ENCODE peak calls at places on chromosome 5, in eight cellular contexts. L is stimulated activated CD8-positive, alpha-beta memory T cell treated with anti-CD3 and anti-CD28 coated beads, Interleukin-4, amount 100 ng/mL, for 1 hour; U is head of caudate nucleus; K is activated CD4-positive, alpha-beta memory T cell treated with anti-CD3 and anti-CD28 coated beads, Interleukin-2, amount 10 ng/mL, durations not matched to agents 7 days and 5 days; I is GM03348; Q is right lobe of liver; W is CD4-positive, alpha-beta memory T cell; E is occipital lobe. M is an unnamed sample.

GRCh38 chr5:5629579-5629978 is 207.1 kb downstream of the ICE1 start:
- DNase-seq in L (no peak), U (no peak), K (no peak), I (no peak), Q (no peak), W (no peak), E (no peak), M (no peak)

GRCh38 chr5:58322453-58322852 is 137.4 kb downstream of the PLK2 start:
- DNase-seq in L (no peak), U (no peak), K (no peak), I (peak; percentile 35), Q (no peak), W (no peak), E (no peak), M (no peak)

GRCh38 chr5:192970-193831 is 1.9 kb downstream of the LRRC14B start:
- DNase-seq in L (no peak), U (no peak), K (no peak), I (no peak), Q (no peak), W (no peak), E (no peak), M (no peak)

GRCh38 chr5:111453747-111454146 is 58.6 kb downstream of the STARD4 start:
- DNase-seq in L (no peak), U (no peak), K (no peak), I (peak; percentile 23), Q (no peak), W (no peak), E (no peak), M (no peak)

GRCh38 chr5:151413800-151414199 is 33.6 kb upstream of the SLC36A1 start:
- DNase-seq in L (no peak), U (no peak), K (no peak), I (no peak), Q (no peak), W (no peak), E (no peak), M (no peak)

GRCh38 chr5:36398137-36398536 is 96.4 kb upstream of the RANBP3L start:
- DNase-seq in L (no peak), U (no peak), K (no peak), I (peak; percentile 49), Q (no peak), W (no peak), E (no peak), M (no peak)

GRCh38 chr5:38207343-38207742 is 51.0 kb upstream of the EGFLAM start:
- DNase-seq in L (no peak), U (no peak), K (no peak), I (no peak), Q (no peak), W (no peak), E (no peak), M (no peak)

GRCh38 chr5:93163010-93163663 is 417.9 kb downstream of the NR2F1-AS1 start:
- DNase-seq in L (no peak), U (no peak), K (no peak), I (peak; percentile 70), Q (no peak), W (no peak), E (no peak), M (no peak)

GRCh38 chr5:68122439-68122906 is 93.1 kb upstream of the PIK3R1 start:
- DNase-seq in L (no peak), U (no peak), K (no peak), I (no peak), Q (peak; percentile 95), W (no peak), E (no peak), M (no peak)

GRCh38 chr5:158013939-158014338 is 155.0 kb upstream of the CLINT1 start:
- DNase-seq in L (no peak), U (peak; percentile 59), K (no peak), I (peak; percentile 50), Q (peak; percentile 46), W (no peak), E (no peak), M (no peak)

M was measured in Jurkat, Clone E6-1.